ENCODE peak calls at places on chromosomes 1 and 21, in nine cellular contexts. M is heart right ventricle, P is MM.1S, J is A549, W is uterus, S is Peyer's patch, G is hepatocyte, A is heart left ventricle, I is lung. Z is an unnamed sample.

GRCh38 chr1:62836856-62837540 is 53.1 kb downstream of the ATG4C start:
- DNase-seq in S (no peak), I (no peak), A (no peak), M (no peak), J (no peak), P (no peak), G (no peak), W (no peak), Z (no peak)

GRCh38 chr1:156616463-156616862 is 2.8 kb upstream of the HAPLN2 start:
- DNase-seq in P (no peak), A (peak; percentile 65), I (no peak), W (peak; percentile 89), M (no peak), G (peak; percentile 74), S (no peak), J (peak; percentile 58), Z (no peak)

GRCh38 chr1:26287033-26287711 is 7.3 kb downstream of the SH3BGRL3 start:
- DNase-seq in J (no peak), I (no peak), A (peak; percentile 69), S (peak; percentile 96), G (no peak), M (no peak), P (peak; percentile 77), W (no peak), Z (peak; percentile 64)

GRCh38 chr1:39317910-39318633 is 113.6 kb downstream of the MACF1 start:
- DNase-seq in A (no peak), S (no peak), P (no peak), M (no peak), J (no peak), I (no peak), W (no peak), G (no peak), Z (no peak)

GRCh38 chr21:36663033-36663855 is 35.7 kb upstream of the SIM2 start:
- DNase-seq in W (no peak), S (no peak), A (no peak), G (no peak), P (no peak), J (no peak), I (no peak), M (no peak), Z (no peak)

GRCh38 chr1:45306905-45307304 is 19.8 kb upstream of the HPDL start:
- DNase-seq in G (no peak), I (no peak), P (no peak), S (no peak), W (no peak), A (no peak), J (no peak), M (no peak), Z (no peak)

GRCh38 chr1:43206721-43207228 is 34.6 kb downstream of the CFAP57 start:
- DNase-seq in M (peak; percentile 23), I (peak; percentile 57), W (no peak), J (peak; percentile 95), S (no peak), P (no peak), A (peak; percentile 62), G (peak; percentile 90), Z (no peak)

GRCh38 chr1:66452162-66452561 is 81.8 kb upstream of the SGIP1 start:
- DNase-seq in M (no peak), J (peak; percentile 34), P (no peak), I (no peak), S (no peak), G (no peak), A (no peak), W (no peak), Z (no peak)

GRCh38 chr1:64136749-64137568 is 66.5 kb upstream of the UBE2U start:
- DNase-seq in S (peak; percentile 69), P (peak; percentile 60), A (peak; percentile 67), I (peak; percentile 80), M (peak; percentile 43), G (peak; percentile 86), W (peak; percentile 84), J (peak; percentile 64), Z (peak; percentile 44)

GRCh38 chr1:145751491-145752021 is 32.3 kb downstream of the CD160 start:
- DNase-seq in M (no peak), G (peak; percentile 16), S (no peak), A (no peak), I (no peak), P (no peak), W (no peak), J (no peak), Z (no peak)

GRCh38 chr1:239303289-239303688 is 83.1 kb upstream of the CHRM3 start:
- DNase-seq in M (no peak), I (no peak), P (no peak), W (no peak), A (no peak), J (no peak), S (no peak), G (no peak), Z (no peak)

GRCh38 chr1:24149854-24150227 is 6.9 kb upstream of the IL22RA1 start:
- DNase-seq in W (no peak), M (no peak), J (peak; percentile 56), S (no peak), I (no peak), P (no peak), A (peak; percentile 44), G (peak; percentile 75), Z (no peak)

DNA sequence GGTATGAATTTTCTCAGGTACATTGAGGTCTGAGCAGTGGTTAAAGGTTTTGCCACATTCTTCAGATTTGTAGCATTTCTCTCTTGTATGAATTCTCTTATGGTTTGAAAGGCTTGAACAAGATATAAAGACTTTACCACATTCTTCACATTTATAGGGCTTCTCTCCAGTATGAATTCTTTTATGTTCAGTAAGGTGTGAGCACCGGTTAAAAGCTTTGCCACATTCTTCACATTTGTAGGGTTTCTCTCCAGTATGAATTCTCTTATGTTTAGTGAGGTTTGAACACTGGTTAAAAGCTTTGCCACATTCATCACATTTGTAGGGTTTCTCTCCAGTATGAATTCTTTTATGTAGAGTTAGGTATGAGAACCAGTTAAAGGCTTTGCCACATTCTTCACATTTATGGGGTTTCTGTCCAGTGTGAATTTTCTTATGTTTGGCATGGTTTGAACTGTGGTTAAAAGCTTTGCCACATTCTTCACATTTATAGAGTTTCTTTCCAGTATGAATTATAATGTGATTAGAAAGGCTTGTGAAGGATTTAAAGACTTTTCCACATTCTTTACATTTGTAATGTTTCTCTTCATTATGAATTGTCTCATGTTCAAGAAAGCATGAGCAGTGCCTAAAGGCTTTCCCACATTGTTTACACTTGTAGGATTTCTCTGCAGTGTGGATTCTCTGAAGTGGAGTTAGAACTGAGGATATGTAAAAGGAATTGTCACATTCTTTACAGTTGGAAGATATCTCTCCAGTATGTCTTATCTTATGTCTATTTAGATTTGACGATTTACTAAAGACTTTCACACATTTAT is 18.4 kb upstream of the ZNF124 start:
- DNase-seq in G (no peak), M (no peak), I (no peak), J (no peak), S (no peak), W (no peak), P (no peak), A (no peak), Z (no peak)
- H3K9me3 ChIP-seq in G (peaks cover 51% of the 10 kb centered on the region), M (no peaks in the 10 kb centered on the region), I (peaks cover 14% of the 10 kb centered on the region), J (peaks cover 89% of the 10 kb centered on the region), S (no peaks in the 10 kb centered on the region), W (no peaks in the 10 kb centered on the region), P (peaks cover 7% of the 10 kb centered on the region), A (peaks cover 98% of the 10 kb centered on the region), Z (peaks cover 34% of the 10 kb centered on the region)

GRCh38 chr1:228753236-228753741 is 18.0 kb downstream of the RHOU start:
- DNase-seq in S (no peak), M (no peak), A (no peak), I (no peak), G (no peak), P (no peak), W (no peak), J (no peak), Z (no peak)

GRCh38 chr1:228756457-228756856 is 21.2 kb downstream of the RHOU start:
- DNase-seq in J (no peak), M (no peak), S (no peak), A (no peak), W (no peak), P (no peak), G (no peak), I (no peak), Z (no peak)

GRCh38 chr1:228753933-228754332 is 18.7 kb downstream of the RHOU start:
- DNase-seq in P (no peak), M (no peak), I (no peak), A (no peak), S (no peak), J (no peak), G (no peak), W (no peak), Z (no peak)

GRCh38 chr1:228754646-228755268 is 19.5 kb downstream of the RHOU start:
- DNase-seq in J (no peak), G (no peak), A (no peak), S (no peak), I (no peak), P (no peak), M (no peak), W (no peak), Z (no peak)

GRCh38 chr1:228755800-228756199 is 20.5 kb downstream of the RHOU start:
- DNase-seq in M (no peak), S (no peak), G (no peak), I (no peak), A (no peak), P (no peak), W (no peak), J (no peak), Z (no peak)
- H3K27ac ChIP-seq in M (no peak overlapping the region), S (no peak overlapping the region), G (no peak overlapping the region), I (no peak overlapping the region), A (no peak overlapping the region), P (no peak overlapping the region), W (no peak overlapping the region), J (no peak overlapping the region), Z (no peak overlapping the region)

GRCh38 chr1:161259765-161260164 is 1.2 kb downstream of the PCP4L1 start:
- DNase-seq in A (no peak), J (no peak), G (no peak), P (no peak), W (no peak), I (no peak), M (no peak), S (no peak), Z (no peak)

GRCh38 chr1:161258439-161259386 is at the start of gene PCP4L1:
- DNase-seq in A (peak; percentile 35), J (peak; percentile 59), G (peak; percentile 75), W (peak; percentile 18), P (peak; percentile 34), I (peak; percentile 69), M (peak; percentile 25), S (peak; percentile 20), Z (no peak)

GRCh38 chr1:161261859-161262225 is 3.3 kb downstream of the PCP4L1 start:
- DNase-seq in M (no peak), S (no peak), J (no peak), P (no peak), W (no peak), G (no peak), A (no peak), I (no peak), Z (no peak)

GRCh38 chr1:161260346-161260745 is 1.8 kb downstream of the PCP4L1 start:
- DNase-seq in S (no peak), A (no peak), P (no peak), W (no peak), G (no peak), I (no peak), M (no peak), J (no peak), Z (no peak)

GRCh38 chr1:161260939-161261858 is 2.7 kb downstream of the PCP4L1 start:
- DNase-seq in A (no peak), M (no peak), G (peak; percentile 40), P (peak; percentile 27), I (no peak), W (no peak), J (no peak), S (no peak), Z (no peak)
- H3K4me3 ChIP-seq in A (no peak overlapping the region), M (no peak overlapping the region), G (no peak overlapping the region), P (no peak overlapping the region), I (no peak overlapping the region), W (no peak overlapping the region), J (no peak overlapping the region), S (no peak overlapping the region), Z (no peak overlapping the region)

GRCh38 chr21:46092811-46093667 is 4.9 kb upstream of the COL6A2 start:
- DNase-seq in A (no peak), M (no peak), G (peak; percentile 12), J (no peak), S (no peak), W (peak; percentile 78), P (no peak), I (no peak), Z (no peak)
- H3K9me3 ChIP-seq in A (peaks cover 5% of the 10 kb centered on the region), M (no peaks in the 10 kb centered on the region), G (no peaks in the 10 kb centered on the region), J (no peaks in the 10 kb centered on the region), S (no peaks in the 10 kb centered on the region), W (no peaks in the 10 kb centered on the region), P (no peaks in the 10 kb centered on the region), I (no peaks in the 10 kb centered on the region), Z (no peaks in the 10 kb centered on the region)

Z was measured in CD8-positive, alpha-beta memory T cell.